ENCODE peak calls at places on chromosome 22, in six cellular contexts. L, W, Q, U, O and H are unnamed samples.

GRCh38 chr22:19178065-19178658 is 374 bp downstream of the SLC25A1 start:
- DNase-seq in O (peak), L (no peak), Q (peak), U (no peak), W (peak), H (peak)

GRCh38 chr22:37267128-37267587 is 15.2 kb upstream of the CYTH4 start:
- DNase-seq in U (no peak), O (peak), W (peak), L (no peak), Q (peak), H (peak)

GRCh38 chr22:29073618-29074275 is 912 bp downstream of the KREMEN1 start:
- DNase-seq in U (peak), Q (peak), L (no peak), O (no peak), W (no peak), H (no peak)

GRCh38 chr22:19357270-19358105 is 66.0 kb upstream of the CLTCL1 start:
- DNase-seq in Q (no peak), O (no peak), L (no peak), U (no peak), W (no peak), H (no peak)

GRCh38 chr22:46536559-46537220 is 730 bp downstream of the CELSR1 start:
- DNase-seq in U (no peak), Q (no peak), O (no peak), L (no peak), W (no peak), H (no peak)

GRCh38 chr22:37425800-37426531 is 1.3 kb downstream of the ELFN2 start:
- DNase-seq in L (no peak), W (no peak), Q (no peak), U (no peak), O (no peak), H (no peak)

GRCh38 chr22:29031236-29031982 is 30.2 kb downstream of the C22orf31 start:
- DNase-seq in U (no peak), O (no peak), W (no peak), Q (no peak), L (peak), H (no peak)

GRCh38 chr22:46753360-46753759 is 9.1 kb upstream of the TBC1D22A start:
- DNase-seq in L (no peak), W (no peak), U (no peak), O (no peak), Q (no peak), H (no peak)

GRCh38 chr22:45164217-45165123 is 745 bp downstream of the NUP50 start:
- DNase-seq in O (no peak), U (no peak), W (no peak), Q (peak), L (no peak), H (peak)

GRCh38 chr22:32545801-32546200 is 71.2 kb downstream of the FBXO7 start:
- DNase-seq in W (no peak), Q (no peak), U (peak), L (peak), O (no peak), H (no peak)

GRCh38 chr22:23550049-23550650 is 29.9 kb downstream of the IGLL1 start:
- DNase-seq in W (no peak), U (no peak), L (no peak), Q (no peak), O (no peak), H (no peak)

GRCh38 chr22:44461083-44461375 is 37.0 kb downstream of the RTL6 start:
- DNase-seq in O (no peak), L (no peak), U (no peak), Q (no peak), W (no peak), H (no peak)

GRCh38 chr22:46462726-46463371 is 74.6 kb downstream of the CELSR1 start:
- DNase-seq in L (peak), Q (no peak), O (no peak), U (no peak), W (no peak), H (no peak)

GRCh38 chr22:49119551-49119952 is 708.1 kb downstream of the BRD1 start:
- DNase-seq in U (peak), L (no peak), O (no peak), Q (no peak), W (no peak), H (no peak)

GRCh38 chr22:29205598-29206371 is at the start of gene EMID1:
- DNase-seq in U (no peak), L (no peak), W (no peak), O (no peak), Q (peak), H (peak)

GRCh38 chr22:22752199-22752555 is 107.8 kb downstream of the GGTLC2 start:
- DNase-seq in Q (no peak), U (no peak), O (no peak), L (no peak), W (no peak), H (no peak)

GRCh38 chr22:32842486-32842885 is 41.0 kb downstream of the TIMP3 start:
- DNase-seq in Q (no peak), O (no peak), U (no peak), L (no peak), W (no peak), H (no peak)

GRCh38 chr22:24429411-24430365 is 2.3 kb downstream of the ADORA2A start:
- DNase-seq in U (no peak), Q (peak), O (peak), L (no peak), W (peak), H (peak)

GRCh38 chr22:44892803-44893730 is 116.7 kb downstream of the PHF21B start:
- DNase-seq in U (peak), L (no peak), W (no peak), Q (no peak), O (no peak), H (no peak)

GRCh38 chr22:47275479-47276218 is 513.2 kb downstream of the TBC1D22A start:
- DNase-seq in W (no peak), L (no peak), Q (no peak), U (no peak), O (no peak), H (no peak)

GRCh38 chr22:28799125-28799833 is 1.1 kb downstream of the XBP1 start:
- DNase-seq in O (no peak), Q (no peak), L (peak), U (peak), W (no peak), H (no peak)

GRCh38 chr22:45777046-45777851 is 105.6 kb downstream of the ATXN10 start:
- DNase-seq in L (no peak), W (no peak), Q (no peak), O (no peak), U (no peak), H (no peak)

GRCh38 chr22:42963231-42963595 is 51.7 kb downstream of the PACSIN2 start:
- DNase-seq in O (no peak), U (no peak), L (no peak), W (no peak), Q (no peak), H (no peak)

GRCh38 chr22:27885977-27886842 is 32.8 kb downstream of the PITPNB start:
- DNase-seq in O (no peak), Q (peak), W (peak), U (no peak), L (peak), H (no peak)

GRCh38 chr22:32544953-32545558 is 70.4 kb downstream of the FBXO7 start:
- DNase-seq in L (no peak), Q (no peak), W (no peak), U (peak), O (no peak), H (no peak)

GRCh38 chr22:24033731-24034130 is 22.6 kb downstream of the CABIN1 start:
- DNase-seq in W (no peak), Q (no peak), O (no peak), L (no peak), U (no peak), H (no peak)

GRCh38 chr22:31085928-31086327 is 4.8 kb downstream of the SMTN start:
- DNase-seq in U (no peak), Q (no peak), L (no peak), W (no peak), O (no peak), H (no peak)
- H3K4me3 ChIP-seq in U (peak), Q (no peak), L (peak), W (no peak), O (no peak), H (no peak)

DNA sequence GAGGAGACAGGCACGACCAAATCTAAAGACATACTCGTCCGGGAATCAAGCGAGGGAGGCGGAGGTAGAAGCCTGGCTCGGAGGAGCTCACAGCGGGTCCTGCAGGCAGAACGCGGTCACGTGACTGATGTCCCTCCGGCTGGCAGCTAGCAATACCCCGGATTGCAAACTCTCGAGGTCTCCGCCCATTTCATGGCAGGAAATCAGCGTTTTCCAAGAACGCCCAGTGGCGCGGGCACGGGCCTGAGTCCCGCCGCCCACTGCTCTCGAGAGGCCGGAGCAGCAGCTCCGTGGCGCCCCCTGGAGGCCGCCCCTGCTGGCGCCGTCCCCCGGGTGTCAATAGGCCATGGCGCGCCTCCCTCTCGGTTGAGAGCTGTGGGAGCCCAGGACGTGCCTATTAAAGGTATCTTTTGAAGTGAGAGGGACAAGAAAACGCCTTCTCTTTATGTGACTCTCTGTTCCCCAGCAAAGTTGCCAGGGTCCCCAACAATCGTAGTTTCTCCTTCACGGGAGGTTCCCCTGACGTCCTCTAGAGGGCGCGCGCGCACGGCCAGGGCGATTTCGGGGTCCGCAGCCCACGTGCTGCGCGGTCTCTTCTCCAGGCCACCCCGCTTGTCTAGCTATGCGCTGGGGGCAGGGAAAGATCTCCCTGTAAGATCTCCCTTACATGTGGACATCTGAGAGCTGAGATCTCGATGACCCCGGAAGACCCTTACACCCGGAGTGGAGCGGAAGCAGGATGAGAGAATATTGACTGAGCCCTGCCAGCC is 37.3 kb upstream of the RBFOX2 start:
- DNase-seq in Q (peak), W (peak), L (peak), U (peak), O (peak), H (peak)
- H3K4me3 ChIP-seq in Q (peak), W (peak), L (peak), U (peak), O (peak), H (peak)

DNA sequence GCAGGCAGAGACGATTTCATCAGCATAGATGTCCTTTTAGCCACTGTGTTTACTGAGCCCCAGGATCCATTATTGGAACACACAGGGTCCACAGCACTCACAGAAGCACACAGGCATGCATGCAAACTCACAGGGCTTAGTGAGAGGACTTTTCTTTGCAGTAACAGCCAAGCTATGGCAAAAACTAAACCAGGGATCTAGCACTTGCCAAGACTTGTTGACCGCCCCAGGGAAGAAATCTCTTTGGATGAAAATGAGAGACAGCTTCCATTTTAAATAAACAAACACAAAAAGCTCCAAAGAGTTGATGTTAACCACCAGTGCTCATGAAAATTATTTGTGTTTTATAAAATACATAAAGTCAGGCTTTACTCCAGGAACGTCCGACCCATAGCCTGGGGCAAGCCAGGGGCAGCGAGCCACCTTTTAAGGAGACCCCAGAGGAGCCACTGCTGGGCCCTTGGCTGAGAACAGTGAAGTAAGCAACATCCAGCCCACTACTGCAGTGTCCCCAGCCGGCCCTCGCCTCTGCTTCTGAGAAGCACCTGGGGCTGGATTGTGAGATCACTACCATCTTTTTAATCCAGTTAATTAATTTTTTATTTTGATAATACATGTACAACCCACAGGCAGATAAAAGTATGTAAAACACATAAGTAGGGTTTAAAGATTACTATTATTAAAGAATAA is 22.0 kb upstream of the TFIP11 start:
- DNase-seq in W (no peak), U (no peak), L (no peak), Q (no peak), O (no peak), H (no peak)
- H3K4me3 ChIP-seq in W (no peak), U (no peak), L (no peak), Q (no peak), O (no peak), H (no peak)

GRCh38 chr22:30265851-30266444 is 703 bp downstream of the OSM start:
- DNase-seq in W (peak), U (no peak), Q (peak), L (no peak), O (peak), H (peak)
- H3K4me3 ChIP-seq in W (peak), U (peak), Q (peak), L (no peak), O (peak), H (peak)

GRCh38 chr22:50192056-50192824 is 6.5 kb downstream of the TRABD start:
- DNase-seq in O (no peak), Q (no peak), W (no peak), U (no peak), L (no peak), H (peak)
- H3K4me3 ChIP-seq in O (peak), Q (peak), W (peak), U (no peak), L (no peak), H (peak)

GRCh38 chr22:20436309-20437252 is 1.0 kb downstream of the SCARF2 start:
- DNase-seq in W (no peak), O (no peak), U (no peak), L (no peak), Q (no peak), H (no peak)
- H3K4me3 ChIP-seq in W (peak), O (peak), U (peak), L (peak), Q (peak), H (no peak)

GRCh38 chr22:39994566-39995345 is at the start of gene FAM83F:
- DNase-seq in U (no peak), L (no peak), W (peak), Q (peak), O (no peak), H (no peak)
- H3K4me3 ChIP-seq in U (peak), L (no peak), W (no peak), Q (peak), O (peak), H (no peak)